ENCODE peak calls at places on chromosomes 12 and 14, in eight cellular contexts. O is naive thymus-derived CD8-positive, alpha-beta T cell; S is ovary; B is stimulated activated CD4-positive, alpha-beta T cell treated with anti-CD3 and anti-CD28 coated beads, Interleukin-4, amount 100 ng/mL, for 24 hours; G is Peyer's patch; P is NCI-H345; I is progenitor cell of endocrine pancreas; Q is GM12891. T is an unnamed sample.

GRCh38 chr14:77130386-77130785 is 11.2 kb downstream of the ZDHHC22 start:
- DNase-seq in B (no peak), G (peak; percentile 27), O (no peak), S (no peak), P (no peak), Q (no peak), I (no peak), T (no peak)

GRCh38 chr12:93408813-93409212 is 31.1 kb downstream of the NUDT4 start:
- DNase-seq in B (no peak), P (no peak), Q (no peak), S (no peak), O (no peak), I (no peak), G (no peak), T (no peak)

GRCh38 chr12:22527999-22528398 is 16.3 kb downstream of the C2CD5 start:
- DNase-seq in Q (no peak), O (no peak), G (no peak), S (no peak), I (no peak), B (no peak), P (no peak), T (no peak)

GRCh38 chr14:63896278-63896720 is 43.5 kb downstream of the SYNE2 start:
- DNase-seq in S (peak; percentile 67), B (no peak), P (peak; percentile 48), Q (no peak), O (no peak), I (no peak), G (no peak), T (peak; percentile 68)

GRCh38 chr12:95545731-95546490 is 5.4 kb downstream of the USP44 start:
- DNase-seq in O (no peak), B (no peak), I (no peak), P (peak; percentile 62), S (no peak), G (no peak), Q (no peak), T (no peak)

GRCh38 chr14:90451953-90452352 is 55.1 kb downstream of the CALM1 start:
- DNase-seq in I (no peak), B (no peak), G (no peak), P (no peak), S (no peak), Q (no peak), O (no peak), T (no peak)

GRCh38 chr14:75927564-75928087 is 54.2 kb downstream of the TGFB3 start:
- DNase-seq in P (no peak), Q (no peak), O (no peak), I (no peak), B (no peak), G (no peak), S (no peak), T (no peak)

GRCh38 chr12:120529641-120530314 is 820 bp upstream of the COQ5 start:
- DNase-seq in S (no peak), I (no peak), G (no peak), B (no peak), O (no peak), Q (no peak), P (peak; percentile 32), T (peak; percentile 55)

GRCh38 chr12:59763835-59764234 is 168.0 kb downstream of the SLC16A7 start:
- DNase-seq in B (no peak), O (no peak), S (no peak), P (no peak), I (no peak), G (no peak), Q (no peak), T (no peak)

GRCh38 chr14:99155173-99155777 is 116.7 kb downstream of the BCL11B start:
- DNase-seq in B (no peak), Q (no peak), G (peak; percentile 25), I (no peak), O (no peak), P (no peak), S (no peak), T (no peak)

GRCh38 chr12:99498756-99499155 is 148.8 kb upstream of the GARIN6 start:
- DNase-seq in Q (no peak), B (no peak), O (no peak), I (no peak), G (no peak), P (no peak), S (no peak), T (no peak)

GRCh38 chr12:110766311-110767154 is 23.8 kb upstream of the PPP1CC start:
- DNase-seq in I (no peak), Q (no peak), O (no peak), S (no peak), G (no peak), B (no peak), P (no peak), T (no peak)

GRCh38 chr12:79433465-79434072 is 257.2 kb downstream of the PAWR start:
- DNase-seq in I (no peak), Q (no peak), G (no peak), P (no peak), O (no peak), B (no peak), S (no peak), T (no peak)

GRCh38 chr12:49342066-49342913 is 4.4 kb upstream of the DNAJC22 start:
- DNase-seq in G (peak; percentile 90), O (peak; percentile 55), S (peak; percentile 80), P (peak; percentile 29), I (peak; percentile 93), Q (peak; percentile 82), B (peak; percentile 80), T (peak; percentile 82)

GRCh38 chr12:40446385-40446784 is 221.6 kb downstream of the LRRK2 start:
- DNase-seq in B (no peak), P (peak; percentile 29), G (no peak), Q (peak; percentile 1), O (no peak), I (no peak), S (no peak), T (no peak)

GRCh38 chr12:62210422-62210821 is 49.8 kb upstream of the USP15 start:
- DNase-seq in G (peak; percentile 62), O (peak; percentile 7), I (no peak), Q (no peak), S (no peak), B (peak; percentile 41), P (peak; percentile 47), T (peak; percentile 21)

GRCh38 chr14:57751400-57751799 is 114.5 kb downstream of the SLC35F4 start:
- DNase-seq in B (no peak), G (no peak), S (no peak), I (no peak), Q (no peak), O (no peak), P (no peak), T (no peak)

GRCh38 chr14:23537351-23538048 is 14.1 kb downstream of the ZFHX2 start:
- DNase-seq in B (no peak), S (no peak), I (no peak), O (no peak), G (no peak), P (no peak), Q (no peak), T (no peak)

GRCh38 chr12:103794814-103795213 is 46.2 kb downstream of the NT5DC3 start:
- DNase-seq in G (no peak), O (no peak), S (no peak), I (no peak), Q (no peak), P (no peak), B (no peak), T (no peak)

GRCh38 chr12:42213954-42214426 is 24.1 kb downstream of the YAF2 start:
- DNase-seq in P (no peak), B (no peak), G (no peak), O (no peak), Q (no peak), S (peak; percentile 59), I (no peak), T (peak; percentile 73)

GRCh38 chr12:57460457-57461325 is 1.1 kb downstream of the GLI1 start:
- DNase-seq in O (no peak), Q (no peak), S (peak; percentile 53), P (no peak), B (no peak), G (no peak), I (no peak), T (no peak)

GRCh38 chr12:72832024-72832423 is 559.9 kb downstream of the TRHDE start:
- DNase-seq in P (no peak), O (no peak), Q (no peak), G (no peak), S (no peak), B (no peak), I (no peak), T (no peak)

GRCh38 chr12:127388985-127389384 is 878.0 kb upstream of the TMEM132C start:
- DNase-seq in G (no peak), S (no peak), Q (no peak), P (no peak), B (no peak), O (no peak), I (no peak), T (no peak)

GRCh38 chr12:106647793-106648514 is 65.2 kb downstream of the RFX4 start:
- DNase-seq in S (no peak), G (no peak), O (no peak), B (no peak), P (no peak), Q (no peak), I (no peak), T (no peak)

GRCh38 chr14:60276347-60276746 is 27.3 kb downstream of the PPM1A start:
- DNase-seq in G (no peak), Q (no peak), O (no peak), I (no peak), S (no peak), P (no peak), B (no peak), T (no peak)

GRCh38 chr12:83136421-83136820 is 449.7 kb downstream of the TMTC2 start:
- DNase-seq in Q (no peak), O (no peak), S (no peak), B (no peak), G (no peak), I (no peak), P (no peak), T (no peak)

GRCh38 chr14:104215706-104216334 is 77.4 kb downstream of the KIF26A start:
- DNase-seq in I (no peak), P (no peak), Q (no peak), B (no peak), S (peak; percentile 9), O (no peak), G (no peak), T (no peak)

GRCh38 chr12:118334939-118335567 is 37.7 kb downstream of the TAOK3 start:
- DNase-seq in Q (no peak), B (no peak), O (no peak), S (no peak), G (no peak), I (no peak), P (no peak), T (no peak)